ENCODE peak calls at places on chromosomes 5 and 9, in four cellular contexts. One of them, this sample, is unnamed. For H3K4me1, the result is how much of the 10 kb centered on the place peaks cover.

GRCh38 chr5:78610163-78610583 is 38.4 kb downstream of the LHFPL2 start:
- DNase-seq in colonic mucosa: no peak
- DNase-seq in A549: no peak
- DNase-seq in tibial artery: peak
- DNase-seq in this sample: no peak

GRCh38 chr9:4334439-4334838 is 34.6 kb upstream of the GLIS3 start:
- DNase-seq in tibial artery: no peak
- DNase-seq in colonic mucosa: peak
- DNase-seq in A549: peak
- DNase-seq in this sample: peak

GRCh38 chr9:16626577-16627130 is 243.8 kb downstream of the BNC2 start:
- DNase-seq in tibial artery: no peak
- DNase-seq in colonic mucosa: no peak
- DNase-seq in A549: peak
- DNase-seq in this sample: no peak

GRCh38 chr5:78574157-78574673 is 74.4 kb downstream of the LHFPL2 start:
- DNase-seq in A549: no peak
- DNase-seq in colonic mucosa: no peak
- DNase-seq in tibial artery: no peak
- DNase-seq in this sample: no peak

GRCh38 chr5:143893638-143894037 is 81.7 kb downstream of the HMHB1 start:
- DNase-seq in tibial artery: no peak
- DNase-seq in A549: no peak
- DNase-seq in colonic mucosa: no peak
- DNase-seq in this sample: no peak

GRCh38 chr9:108535526-108535925 is 320.3 kb downstream of the ACTL7B start:
- DNase-seq in A549: peak
- DNase-seq in tibial artery: no peak
- DNase-seq in colonic mucosa: peak
- DNase-seq in this sample: peak

GRCh38 chr9:72428329-72428728 is 63.3 kb upstream of the ZFAND5 start:
- DNase-seq in tibial artery: no peak
- DNase-seq in colonic mucosa: no peak
- DNase-seq in A549: no peak
- DNase-seq in this sample: no peak

GRCh38 chr5:141001854-141002666 is 35.8 kb downstream of the PCDHAC2 start:
- DNase-seq in tibial artery: no peak
- DNase-seq in A549: peak
- DNase-seq in colonic mucosa: peak
- DNase-seq in this sample: no peak

GRCh38 chr9:113990570-113990907 is 87.6 kb downstream of the AMBP start:
- DNase-seq in colonic mucosa: no peak
- DNase-seq in tibial artery: no peak
- DNase-seq in A549: no peak
- DNase-seq in this sample: no peak

DNA sequence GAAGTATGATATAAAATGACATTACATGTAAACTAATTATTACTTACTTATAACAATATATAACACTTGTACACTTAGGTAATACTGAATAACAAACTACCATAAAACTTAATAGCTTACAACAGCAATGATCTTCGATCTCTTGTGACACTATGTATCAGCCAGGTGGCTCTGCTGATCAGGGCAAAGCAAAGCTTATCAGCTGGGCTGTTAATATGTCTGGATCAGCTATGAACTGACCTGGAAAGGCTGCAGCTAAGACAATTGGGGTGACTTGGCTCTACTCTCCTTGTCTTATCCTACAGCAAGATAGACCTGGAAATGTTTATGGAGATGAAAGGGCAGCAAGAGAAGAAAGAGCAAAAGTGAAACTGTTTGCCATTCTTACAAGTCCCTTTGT is 511.3 kb downstream of the TLR4 start:
- DNase-seq in colonic mucosa: no peak
- DNase-seq in tibial artery: no peak
- DNase-seq in A549: no peak
- DNase-seq in this sample: no peak
- TF ChIP-seq CTCF in colonic mucosa: no peak
- TF ChIP-seq CTCF in tibial artery: no peak
- TF ChIP-seq CTCF in A549: no peak
- TF ChIP-seq CTCF in this sample: no peak

GRCh38 chr9:98321269-98321668 is 65.8 kb upstream of the TBC1D2 start:
- DNase-seq in colonic mucosa: no peak
- DNase-seq in A549: no peak
- DNase-seq in tibial artery: no peak
- DNase-seq in this sample: no peak
- H3K4me1 ChIP-seq in colonic mucosa: under half
- H3K4me1 ChIP-seq in A549: under half
- H3K4me1 ChIP-seq in tibial artery: under half
- H3K4me1 ChIP-seq in this sample: under half

GRCh38 chr5:170508660-170509322 is 5.0 kb downstream of the KCNIP1 start:
- DNase-seq in colonic mucosa: no peak
- DNase-seq in tibial artery: no peak
- DNase-seq in A549: no peak
- DNase-seq in this sample: no peak
- TF ChIP-seq CTCF in colonic mucosa: no peak
- TF ChIP-seq CTCF in tibial artery: no peak
- TF ChIP-seq CTCF in A549: peak
- TF ChIP-seq CTCF in this sample: no peak

DNA sequence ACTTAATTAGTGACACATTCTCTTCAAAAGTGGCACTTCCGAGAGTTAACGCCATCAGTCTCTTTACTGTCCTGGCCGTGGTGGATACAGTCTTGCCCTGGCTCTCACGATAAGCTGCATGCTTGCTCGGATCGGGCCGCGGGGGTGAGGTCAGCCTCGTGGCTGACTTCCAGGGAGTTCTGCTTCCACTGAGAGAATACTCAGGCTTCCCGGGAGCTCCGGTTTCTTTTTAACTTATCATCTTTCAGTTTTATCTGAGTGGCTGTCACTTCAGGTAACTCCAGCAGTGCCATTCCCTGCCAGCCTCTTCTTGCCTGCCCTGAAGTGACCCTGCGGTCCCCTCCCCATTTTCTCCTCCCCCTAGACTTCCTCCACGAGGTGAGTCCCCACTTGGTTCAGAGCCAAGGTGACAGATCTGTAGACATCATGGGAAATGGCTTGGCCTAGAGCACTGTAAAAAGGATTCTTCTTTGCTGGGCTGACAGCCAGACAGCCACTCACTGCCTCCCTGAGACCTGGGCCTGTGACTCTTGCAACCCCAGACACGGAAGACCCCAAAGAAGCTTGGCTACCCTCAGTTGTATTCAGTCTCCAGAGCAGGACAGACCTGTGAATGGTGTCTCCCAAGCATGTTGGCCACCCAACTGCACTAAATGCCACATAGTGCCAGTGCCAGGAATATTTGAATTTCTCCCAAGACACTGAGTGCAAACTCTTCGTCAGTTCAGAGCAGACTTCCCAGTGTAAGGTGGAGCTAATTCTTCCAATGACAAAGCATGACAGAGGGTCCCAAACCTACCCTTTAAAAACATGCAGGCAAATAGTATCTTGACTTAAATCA is 95.1 kb downstream of the DAPK1 start:
- DNase-seq in A549: no peak
- DNase-seq in tibial artery: no peak
- DNase-seq in colonic mucosa: no peak
- DNase-seq in this sample: no peak
- H3K4me1 ChIP-seq in A549: under half
- H3K4me1 ChIP-seq in tibial artery: under half
- H3K4me1 ChIP-seq in colonic mucosa: under half
- H3K4me1 ChIP-seq in this sample: under half

This sample was measured in mucosa of descending colon.